ENCODE peak calls at places on chromosomes 12 and 14, in seven cellular contexts. One of them, this sample, is unnamed.

GRCh38 chr12:124557518-124558223 is 9.7 kb downstream of the NCOR2 start:
- DNase-seq in mammary epithelial cell: no peak
- DNase-seq in cardiac muscle cell: peak; percentile 45
- DNase-seq in tibial artery: no peak
- DNase-seq in PC-3: no peak
- DNase-seq in psoas muscle: no peak
- DNase-seq in tibial nerve: no peak
- DNase-seq in this sample: peak; percentile 81

GRCh38 chr12:15978431-15978950 is 67.4 kb downstream of the DERA start:
- DNase-seq in tibial nerve: no peak
- DNase-seq in tibial artery: no peak
- DNase-seq in mammary epithelial cell: peak; percentile 19
- DNase-seq in PC-3: peak; percentile 68
- DNase-seq in cardiac muscle cell: peak; percentile 19
- DNase-seq in psoas muscle: no peak
- DNase-seq in this sample: no peak

GRCh38 chr12:122687091-122687490 is 16.1 kb downstream of the HCAR2 start:
- DNase-seq in tibial artery: peak; percentile 58
- DNase-seq in cardiac muscle cell: no peak
- DNase-seq in PC-3: peak; percentile 34
- DNase-seq in mammary epithelial cell: no peak
- DNase-seq in psoas muscle: no peak
- DNase-seq in tibial nerve: no peak
- DNase-seq in this sample: peak; percentile 19

GRCh38 chr14:24069411-24069735 is 2.0 kb upstream of the CPNE6 start:
- DNase-seq in PC-3: no peak
- DNase-seq in mammary epithelial cell: no peak
- DNase-seq in tibial artery: no peak
- DNase-seq in cardiac muscle cell: no peak
- DNase-seq in psoas muscle: no peak
- DNase-seq in tibial nerve: no peak
- DNase-seq in this sample: no peak

GRCh38 chr14:103144085-103144484 is 20.8 kb downstream of the TNFAIP2 start:
- DNase-seq in tibial nerve: no peak
- DNase-seq in mammary epithelial cell: peak; percentile 58
- DNase-seq in tibial artery: no peak
- DNase-seq in PC-3: peak; percentile 98
- DNase-seq in psoas muscle: no peak
- DNase-seq in cardiac muscle cell: no peak
- DNase-seq in this sample: no peak

GRCh38 chr14:91036741-91037469 is 23.5 kb downstream of the RPS6KA5 start:
- DNase-seq in psoas muscle: no peak
- DNase-seq in tibial artery: no peak
- DNase-seq in tibial nerve: no peak
- DNase-seq in cardiac muscle cell: no peak
- DNase-seq in PC-3: no peak
- DNase-seq in mammary epithelial cell: no peak
- DNase-seq in this sample: no peak

GRCh38 chr14:65880507-65880906 is 468.0 kb downstream of the FUT8 start:
- DNase-seq in psoas muscle: no peak
- DNase-seq in PC-3: no peak
- DNase-seq in tibial nerve: no peak
- DNase-seq in tibial artery: no peak
- DNase-seq in cardiac muscle cell: no peak
- DNase-seq in mammary epithelial cell: no peak
- DNase-seq in this sample: no peak

GRCh38 chr12:75738486-75738885 is 227.1 kb upstream of the KRR1 start:
- DNase-seq in psoas muscle: no peak
- DNase-seq in cardiac muscle cell: peak; percentile 13
- DNase-seq in mammary epithelial cell: no peak
- DNase-seq in PC-3: no peak
- DNase-seq in tibial nerve: no peak
- DNase-seq in tibial artery: no peak
- DNase-seq in this sample: no peak

GRCh38 chr14:91270188-91270587 is 25.7 kb upstream of the GPR68 start:
- DNase-seq in tibial nerve: no peak
- DNase-seq in psoas muscle: no peak
- DNase-seq in PC-3: no peak
- DNase-seq in tibial artery: no peak
- DNase-seq in cardiac muscle cell: no peak
- DNase-seq in mammary epithelial cell: no peak
- DNase-seq in this sample: no peak

GRCh38 chr12:120514002-120514401 is 15.0 kb downstream of the COQ5 start:
- DNase-seq in tibial artery: no peak
- DNase-seq in PC-3: no peak
- DNase-seq in psoas muscle: no peak
- DNase-seq in cardiac muscle cell: no peak
- DNase-seq in mammary epithelial cell: no peak
- DNase-seq in tibial nerve: no peak
- DNase-seq in this sample: no peak

GRCh38 chr12:97877404-97877803 is 414.8 kb downstream of the RMST start:
- DNase-seq in psoas muscle: no peak
- DNase-seq in tibial artery: no peak
- DNase-seq in PC-3: no peak
- DNase-seq in tibial nerve: no peak
- DNase-seq in mammary epithelial cell: no peak
- DNase-seq in cardiac muscle cell: no peak
- DNase-seq in this sample: no peak

GRCh38 chr14:102056694-102057442 is 30.0 kb downstream of the HSP90AA1 start:
- DNase-seq in mammary epithelial cell: no peak
- DNase-seq in PC-3: no peak
- DNase-seq in psoas muscle: no peak
- DNase-seq in cardiac muscle cell: no peak
- DNase-seq in tibial artery: no peak
- DNase-seq in tibial nerve: no peak
- DNase-seq in this sample: no peak

GRCh38 chr12:66028388-66028787 is 102.2 kb downstream of the LLPH start:
- DNase-seq in psoas muscle: no peak
- DNase-seq in PC-3: no peak
- DNase-seq in mammary epithelial cell: no peak
- DNase-seq in tibial nerve: no peak
- DNase-seq in tibial artery: no peak
- DNase-seq in cardiac muscle cell: no peak
- DNase-seq in this sample: no peak

GRCh38 chr12:92145481-92145730 is 240 bp downstream of the BTG1 start:
- DNase-seq in cardiac muscle cell: no peak
- DNase-seq in tibial nerve: peak; percentile 22
- DNase-seq in PC-3: no peak
- DNase-seq in tibial artery: no peak
- DNase-seq in mammary epithelial cell: no peak
- DNase-seq in psoas muscle: no peak
- DNase-seq in this sample: no peak

GRCh38 chr14:55339770-55340169 is 68.5 kb downstream of the FBXO34 start:
- DNase-seq in mammary epithelial cell: peak; percentile 82
- DNase-seq in cardiac muscle cell: no peak
- DNase-seq in tibial nerve: no peak
- DNase-seq in psoas muscle: no peak
- DNase-seq in PC-3: peak; percentile 75
- DNase-seq in tibial artery: no peak
- DNase-seq in this sample: no peak

GRCh38 chr12:51533799-51534198 is 57.2 kb upstream of the SCN8A start:
- DNase-seq in psoas muscle: no peak
- DNase-seq in cardiac muscle cell: peak; percentile 41
- DNase-seq in PC-3: peak; percentile 29
- DNase-seq in tibial artery: no peak
- DNase-seq in mammary epithelial cell: no peak
- DNase-seq in tibial nerve: no peak
- DNase-seq in this sample: no peak
- TF ChIP-seq CTCF in psoas muscle: no peak
- TF ChIP-seq CTCF in cardiac muscle cell: peak; percentile 21
- TF ChIP-seq CTCF in PC-3: peak; percentile 44
- TF ChIP-seq CTCF in tibial artery: no peak
- TF ChIP-seq CTCF in mammary epithelial cell: no peak
- TF ChIP-seq CTCF in tibial nerve: no peak
- TF ChIP-seq CTCF in this sample: peak; percentile 40

DNA sequence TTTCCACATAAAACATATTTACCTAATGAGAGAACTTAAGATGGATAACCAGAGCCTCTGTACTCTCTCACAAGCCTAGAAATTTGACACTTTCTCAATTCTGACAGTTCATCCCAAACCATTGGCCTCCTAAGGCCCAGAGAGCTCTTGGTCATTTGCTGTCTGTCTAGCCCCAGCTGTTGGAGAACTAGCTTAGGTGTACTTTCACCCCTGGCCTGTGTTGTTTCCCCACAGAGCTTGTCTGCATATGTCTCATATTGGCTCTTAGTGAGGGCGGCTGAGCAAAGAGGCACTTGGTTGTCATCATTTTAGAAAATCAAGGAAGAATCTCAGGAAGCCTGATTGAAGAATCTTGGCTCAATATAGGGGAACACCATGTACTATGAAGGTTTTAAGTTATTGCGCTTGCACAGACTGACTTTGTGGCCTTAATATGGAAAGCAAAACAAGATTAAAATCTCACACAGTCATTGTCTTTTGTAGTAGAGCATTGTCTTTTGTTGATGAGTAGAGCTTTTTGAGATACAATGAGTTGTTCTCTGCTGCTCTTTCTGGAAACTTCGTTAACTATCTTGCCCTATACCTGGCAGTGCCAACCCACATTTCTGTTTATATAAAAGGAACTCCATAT is 324.6 kb downstream of the RAD51B start:
- DNase-seq in tibial nerve: no peak
- DNase-seq in mammary epithelial cell: peak; percentile 48
- DNase-seq in PC-3: no peak
- DNase-seq in psoas muscle: peak; percentile 49
- DNase-seq in cardiac muscle cell: no peak
- DNase-seq in tibial artery: peak; percentile 73
- DNase-seq in this sample: no peak
- H3K4me1 ChIP-seq in tibial nerve: no peaks in the 10 kb centered on the region
- H3K4me1 ChIP-seq in mammary epithelial cell: peaks cover 84% of the 10 kb centered on the region
- H3K4me1 ChIP-seq in PC-3: peaks cover 71% of the 10 kb centered on the region
- H3K4me1 ChIP-seq in psoas muscle: peaks cover 82% of the 10 kb centered on the region
- H3K4me1 ChIP-seq in cardiac muscle cell: peaks cover 8% of the 10 kb centered on the region
- H3K4me1 ChIP-seq in tibial artery: no peaks in the 10 kb centered on the region
- H3K4me1 ChIP-seq in this sample: no peaks in the 10 kb centered on the region

DNA sequence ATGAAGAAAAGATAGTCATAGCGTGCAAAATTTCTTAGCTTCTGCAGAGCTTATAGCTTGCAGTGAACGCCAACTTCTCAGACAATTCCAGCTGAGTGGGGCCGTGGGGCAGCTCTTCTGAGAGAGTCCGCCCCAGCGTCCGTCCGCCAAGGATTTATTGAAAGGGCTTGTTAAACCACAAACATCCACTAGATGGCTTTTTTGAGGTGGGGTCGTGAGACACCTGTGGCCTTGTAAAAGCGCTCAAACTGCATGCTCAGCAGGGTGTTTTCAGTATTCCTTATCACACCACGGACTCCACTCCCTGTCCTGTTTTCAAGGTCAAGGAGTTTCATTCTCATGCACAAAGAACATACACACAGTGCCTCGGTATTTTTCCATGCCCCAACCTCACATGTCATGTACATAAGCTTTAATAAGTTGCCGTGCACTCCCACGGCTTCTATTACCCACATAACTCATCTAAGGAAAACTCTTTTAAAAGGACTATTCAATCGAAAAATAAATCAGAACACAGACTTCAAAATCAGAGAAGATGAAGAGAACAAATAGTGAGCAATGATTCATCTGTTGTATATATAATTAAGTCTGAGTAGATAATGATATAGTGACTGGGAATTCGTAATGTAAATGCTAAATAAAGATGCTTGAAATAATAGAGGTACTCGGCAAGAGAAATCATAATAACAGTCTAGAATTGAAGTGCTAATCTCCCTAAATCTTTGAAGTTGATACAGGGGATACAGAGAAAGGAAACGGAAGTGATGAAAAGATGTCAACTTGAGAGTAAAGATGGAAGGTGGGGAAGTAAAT is 46.7 kb downstream of the WBP11 start:
- DNase-seq in PC-3: peak; percentile 12
- DNase-seq in mammary epithelial cell: no peak
- DNase-seq in tibial nerve: no peak
- DNase-seq in tibial artery: no peak
- DNase-seq in psoas muscle: no peak
- DNase-seq in cardiac muscle cell: peak; percentile 63
- DNase-seq in this sample: peak; percentile 39
- TF ChIP-seq CTCF in PC-3: peak; percentile 39
- TF ChIP-seq CTCF in mammary epithelial cell: no peak
- TF ChIP-seq CTCF in tibial nerve: no peak
- TF ChIP-seq CTCF in tibial artery: no peak
- TF ChIP-seq CTCF in psoas muscle: no peak
- TF ChIP-seq CTCF in cardiac muscle cell: peak; percentile 44
- TF ChIP-seq CTCF in this sample: peak; percentile 64

GRCh38 chr12:132491349-132491663 is 1.4 kb downstream of the FBRSL1 start:
- DNase-seq in cardiac muscle cell: no peak
- DNase-seq in mammary epithelial cell: no peak
- DNase-seq in PC-3: peak; percentile 54
- DNase-seq in tibial nerve: no peak
- DNase-seq in psoas muscle: no peak
- DNase-seq in tibial artery: no peak
- DNase-seq in this sample: no peak

GRCh38 chr12:132489602-132490239 is at the start of gene FBRSL1:
- DNase-seq in mammary epithelial cell: peak; percentile 66
- DNase-seq in tibial nerve: peak; percentile 79
- DNase-seq in PC-3: peak; percentile 85
- DNase-seq in tibial artery: peak; percentile 93
- DNase-seq in psoas muscle: peak; percentile 90
- DNase-seq in cardiac muscle cell: peak; percentile 94
- DNase-seq in this sample: peak; percentile 92

GRCh38 chr12:132491761-132492378 is 1.9 kb downstream of the FBRSL1 start:
- DNase-seq in psoas muscle: no peak
- DNase-seq in tibial nerve: no peak
- DNase-seq in tibial artery: no peak
- DNase-seq in mammary epithelial cell: no peak
- DNase-seq in PC-3: peak; percentile 29
- DNase-seq in cardiac muscle cell: no peak
- DNase-seq in this sample: no peak

GRCh38 chr12:132489078-132489601 is 811 bp upstream of the FBRSL1 start:
- DNase-seq in mammary epithelial cell: no peak
- DNase-seq in PC-3: no peak
- DNase-seq in cardiac muscle cell: peak; percentile 31
- DNase-seq in tibial artery: peak; percentile 75
- DNase-seq in tibial nerve: no peak
- DNase-seq in psoas muscle: peak; percentile 44
- DNase-seq in this sample: no peak

DNA sequence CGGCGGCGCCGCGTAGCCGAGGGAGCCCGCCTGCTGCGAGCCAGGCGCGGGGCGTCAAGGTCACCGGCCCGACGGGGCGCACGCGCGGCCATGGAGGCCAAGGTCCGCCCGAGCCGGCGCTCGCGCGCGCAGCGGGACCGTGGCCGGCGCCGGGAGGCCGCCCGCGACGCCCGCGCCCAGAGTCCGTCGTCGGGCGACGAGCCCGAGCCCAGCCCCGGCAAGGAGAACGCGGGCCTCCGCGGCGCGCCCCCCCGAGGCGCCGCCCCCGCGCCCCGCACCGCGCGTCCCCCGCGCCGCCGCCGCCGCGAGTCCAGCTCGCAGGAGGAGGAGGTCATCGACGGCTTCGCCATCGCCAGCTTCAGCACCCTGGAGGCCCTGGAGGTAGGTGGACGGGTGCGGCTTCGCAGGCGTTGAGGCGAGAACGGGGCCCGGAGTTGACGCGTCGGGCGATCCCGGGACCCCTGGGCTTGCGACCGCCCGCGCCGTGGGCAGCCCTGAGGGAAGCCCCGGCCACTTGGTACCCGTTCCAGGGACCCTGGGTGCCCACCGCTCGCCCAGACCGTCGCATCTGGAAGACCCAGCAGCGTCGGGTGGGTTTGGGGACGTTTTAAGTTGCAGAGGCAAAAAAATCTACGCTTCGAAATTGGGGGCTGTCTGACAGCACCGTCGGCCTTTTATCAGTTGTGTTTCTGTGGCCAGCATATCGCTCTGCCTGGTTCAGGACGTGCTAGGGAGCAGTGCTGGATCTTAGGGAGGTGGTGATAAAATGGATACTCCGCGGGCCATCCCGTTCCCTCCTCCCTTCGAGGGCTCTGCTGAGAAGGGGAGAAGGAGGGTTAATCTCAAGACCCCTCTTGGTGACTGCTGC is 764 bp downstream of the FBRSL1 start:
- DNase-seq in cardiac muscle cell: peak; percentile 58
- DNase-seq in tibial artery: no peak
- DNase-seq in psoas muscle: no peak
- DNase-seq in tibial nerve: no peak
- DNase-seq in mammary epithelial cell: no peak
- DNase-seq in PC-3: no peak
- DNase-seq in this sample: no peak
- H3K4me1 ChIP-seq in cardiac muscle cell: peaks cover 11% of the 10 kb centered on the region
- H3K4me1 ChIP-seq in tibial artery: no peaks in the 10 kb centered on the region
- H3K4me1 ChIP-seq in psoas muscle: peaks cover 48% of the 10 kb centered on the region
- H3K4me1 ChIP-seq in tibial nerve: no peaks in the 10 kb centered on the region
- H3K4me1 ChIP-seq in mammary epithelial cell: peaks cover 46% of the 10 kb centered on the region
- H3K4me1 ChIP-seq in PC-3: peaks cover 41% of the 10 kb centered on the region
- H3K4me1 ChIP-seq in this sample: peaks cover 5% of the 10 kb centered on the region